ENCODE peak calls at places on chromosomes 2 and 18, in nine cellular contexts. One of them, this sample, is unnamed.

GRCh38 chr2:163850036-163850435 is 114.2 kb upstream of the FIGN start:
- DNase-seq in heart right ventricle: no peak
- DNase-seq in fibroblast of lung: no peak
- DNase-seq in cardiac muscle cell: no peak
- DNase-seq in GM23248: no peak
- DNase-seq in body of pancreas: no peak
- DNase-seq in MM.1S: no peak
- DNase-seq in kidney: no peak
- DNase-seq in neural progenitor cell: no peak
- DNase-seq in this sample: peak; percentile 0

GRCh38 chr18:23178201-23178600 is 42.9 kb downstream of the CABLES1 start:
- DNase-seq in heart right ventricle: no peak
- DNase-seq in fibroblast of lung: no peak
- DNase-seq in cardiac muscle cell: no peak
- DNase-seq in GM23248: no peak
- DNase-seq in body of pancreas: no peak
- DNase-seq in MM.1S: no peak
- DNase-seq in kidney: no peak
- DNase-seq in neural progenitor cell: no peak
- DNase-seq in this sample: no peak

GRCh38 chr2:172397136-172397825 is 30.1 kb upstream of the ITGA6 start:
- DNase-seq in heart right ventricle: no peak
- DNase-seq in fibroblast of lung: no peak
- DNase-seq in cardiac muscle cell: peak; percentile 26
- DNase-seq in GM23248: peak; percentile 27
- DNase-seq in body of pancreas: no peak
- DNase-seq in MM.1S: no peak
- DNase-seq in kidney: no peak
- DNase-seq in neural progenitor cell: no peak
- DNase-seq in this sample: no peak

GRCh38 chr2:23545391-23545790 is 160.4 kb downstream of the KLHL29 start:
- DNase-seq in heart right ventricle: no peak
- DNase-seq in fibroblast of lung: no peak
- DNase-seq in cardiac muscle cell: no peak
- DNase-seq in GM23248: peak; percentile 77
- DNase-seq in body of pancreas: no peak
- DNase-seq in MM.1S: no peak
- DNase-seq in kidney: no peak
- DNase-seq in neural progenitor cell: no peak
- DNase-seq in this sample: no peak

GRCh38 chr18:23134780-23135678 is at the start of gene CABLES1:
- DNase-seq in heart right ventricle: peak; percentile 67
- DNase-seq in fibroblast of lung: peak; percentile 63
- DNase-seq in cardiac muscle cell: peak; percentile 69
- DNase-seq in GM23248: peak; percentile 76
- DNase-seq in body of pancreas: peak; percentile 70
- DNase-seq in MM.1S: peak; percentile 81
- DNase-seq in kidney: peak; percentile 90
- DNase-seq in neural progenitor cell: peak; percentile 71
- DNase-seq in this sample: peak; percentile 66

GRCh38 chr2:105925390-105925789 is 180.7 kb downstream of the NCK2 start:
- DNase-seq in heart right ventricle: no peak
- DNase-seq in fibroblast of lung: no peak
- DNase-seq in cardiac muscle cell: no peak
- DNase-seq in GM23248: no peak
- DNase-seq in body of pancreas: no peak
- DNase-seq in MM.1S: no peak
- DNase-seq in kidney: no peak
- DNase-seq in neural progenitor cell: no peak
- DNase-seq in this sample: no peak

GRCh38 chr18:1015777-1016176 is 111.1 kb downstream of the ADCYAP1 start:
- DNase-seq in heart right ventricle: no peak
- DNase-seq in fibroblast of lung: peak; percentile 79
- DNase-seq in cardiac muscle cell: no peak
- DNase-seq in GM23248: no peak
- DNase-seq in body of pancreas: no peak
- DNase-seq in MM.1S: no peak
- DNase-seq in kidney: no peak
- DNase-seq in neural progenitor cell: no peak
- DNase-seq in this sample: no peak

GRCh38 chr2:97658691-97659157 is 5.1 kb downstream of the ACTR1B start:
- DNase-seq in heart right ventricle: no peak
- DNase-seq in fibroblast of lung: no peak
- DNase-seq in cardiac muscle cell: no peak
- DNase-seq in GM23248: no peak
- DNase-seq in body of pancreas: no peak
- DNase-seq in MM.1S: no peak
- DNase-seq in kidney: no peak
- DNase-seq in neural progenitor cell: no peak
- DNase-seq in this sample: no peak

DNA sequence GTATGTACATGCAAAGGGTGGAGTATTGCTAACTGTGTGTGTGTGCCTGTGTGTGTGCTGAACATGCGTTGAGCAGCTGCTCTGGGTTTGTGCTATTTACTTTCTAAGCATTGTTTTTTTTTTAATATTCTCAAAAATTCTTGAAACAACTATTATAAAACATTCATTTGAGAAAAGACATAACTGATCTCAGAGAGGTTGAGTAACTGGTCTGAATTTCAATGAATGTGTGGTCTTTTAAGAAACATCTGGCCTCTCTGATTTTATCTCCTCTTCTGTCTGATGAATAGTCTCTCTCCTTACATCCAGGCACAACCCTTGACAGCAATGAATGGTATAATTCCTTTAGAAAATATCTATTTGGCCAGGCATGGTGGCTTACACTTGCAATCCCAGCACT is 366.0 kb upstream of the SLC14A2 start:
- DNase-seq in heart right ventricle: no peak
- DNase-seq in fibroblast of lung: peak; percentile 78
- DNase-seq in cardiac muscle cell: no peak
- DNase-seq in GM23248: peak; percentile 72
- DNase-seq in body of pancreas: no peak
- DNase-seq in MM.1S: no peak
- DNase-seq in kidney: no peak
- DNase-seq in neural progenitor cell: no peak
- DNase-seq in this sample: no peak
- H3K27ac ChIP-seq in heart right ventricle: peak overlapping the region; percentile 72
- H3K27ac ChIP-seq in fibroblast of lung: peak overlapping the region; percentile 77
- H3K27ac ChIP-seq in cardiac muscle cell: peak overlapping the region; percentile 97
- H3K27ac ChIP-seq in GM23248: peak overlapping the region; percentile 93
- H3K27ac ChIP-seq in body of pancreas: peak overlapping the region; percentile 6
- H3K27ac ChIP-seq in MM.1S: no peak overlapping the region
- H3K27ac ChIP-seq in kidney: peak overlapping the region; percentile 32
- H3K27ac ChIP-seq in neural progenitor cell: no peak overlapping the region
- H3K27ac ChIP-seq in this sample: no peak overlapping the region

GRCh38 chr2:68767031-68767961 is 32.7 kb downstream of the ARHGAP25 start:
- DNase-seq in heart right ventricle: no peak
- DNase-seq in fibroblast of lung: no peak
- DNase-seq in cardiac muscle cell: no peak
- DNase-seq in GM23248: no peak
- DNase-seq in body of pancreas: no peak
- DNase-seq in MM.1S: peak; percentile 61
- DNase-seq in kidney: no peak
- DNase-seq in neural progenitor cell: no peak
- DNase-seq in this sample: peak; percentile 39

GRCh38 chr2:68768461-68768860 is 33.9 kb downstream of the ARHGAP25 start:
- DNase-seq in heart right ventricle: no peak
- DNase-seq in fibroblast of lung: no peak
- DNase-seq in cardiac muscle cell: no peak
- DNase-seq in GM23248: no peak
- DNase-seq in body of pancreas: no peak
- DNase-seq in MM.1S: no peak
- DNase-seq in kidney: no peak
- DNase-seq in neural progenitor cell: no peak
- DNase-seq in this sample: no peak

GRCh38 chr2:68766378-68766845 is 31.8 kb downstream of the ARHGAP25 start:
- DNase-seq in heart right ventricle: no peak
- DNase-seq in fibroblast of lung: peak; percentile 71
- DNase-seq in cardiac muscle cell: peak; percentile 30
- DNase-seq in GM23248: no peak
- DNase-seq in body of pancreas: peak; percentile 68
- DNase-seq in MM.1S: peak; percentile 84
- DNase-seq in kidney: no peak
- DNase-seq in neural progenitor cell: no peak
- DNase-seq in this sample: peak; percentile 49

GRCh38 chr2:68768951-68769350 is 34.3 kb downstream of the ARHGAP25 start:
- DNase-seq in heart right ventricle: no peak
- DNase-seq in fibroblast of lung: no peak
- DNase-seq in cardiac muscle cell: no peak
- DNase-seq in GM23248: no peak
- DNase-seq in body of pancreas: no peak
- DNase-seq in MM.1S: no peak
- DNase-seq in kidney: no peak
- DNase-seq in neural progenitor cell: no peak
- DNase-seq in this sample: no peak

GRCh38 chr2:68767996-68768395 is 33.4 kb downstream of the ARHGAP25 start:
- DNase-seq in heart right ventricle: no peak
- DNase-seq in fibroblast of lung: no peak
- DNase-seq in cardiac muscle cell: no peak
- DNase-seq in GM23248: no peak
- DNase-seq in body of pancreas: no peak
- DNase-seq in MM.1S: no peak
- DNase-seq in kidney: no peak
- DNase-seq in neural progenitor cell: no peak
- DNase-seq in this sample: no peak
- H3K4me1 ChIP-seq in heart right ventricle: peaks cover 50% of the 10 kb centered on the region
- H3K4me1 ChIP-seq in fibroblast of lung: peaks cover 11% of the 10 kb centered on the region
- H3K4me1 ChIP-seq in cardiac muscle cell: peaks cover 34% of the 10 kb centered on the region
- H3K4me1 ChIP-seq in GM23248: no peaks in the 10 kb centered on the region
- H3K4me1 ChIP-seq in body of pancreas: peaks cover 20% of the 10 kb centered on the region
- H3K4me1 ChIP-seq in MM.1S: peaks cover 72% of the 10 kb centered on the region
- H3K4me1 ChIP-seq in kidney: peaks cover 24% of the 10 kb centered on the region
- H3K4me1 ChIP-seq in neural progenitor cell: no peaks in the 10 kb centered on the region
- H3K4me1 ChIP-seq in this sample: no peaks in the 10 kb centered on the region

GRCh38 chr2:159755014-159755413 is 42.7 kb downstream of the MARCHF7 start:
- DNase-seq in heart right ventricle: no peak
- DNase-seq in fibroblast of lung: no peak
- DNase-seq in cardiac muscle cell: no peak
- DNase-seq in GM23248: no peak
- DNase-seq in body of pancreas: no peak
- DNase-seq in MM.1S: no peak
- DNase-seq in kidney: no peak
- DNase-seq in neural progenitor cell: no peak
- DNase-seq in this sample: no peak

GRCh38 chr2:159753797-159754196 is 41.5 kb downstream of the MARCHF7 start:
- DNase-seq in heart right ventricle: no peak
- DNase-seq in fibroblast of lung: no peak
- DNase-seq in cardiac muscle cell: no peak
- DNase-seq in GM23248: no peak
- DNase-seq in body of pancreas: no peak
- DNase-seq in MM.1S: no peak
- DNase-seq in kidney: no peak
- DNase-seq in neural progenitor cell: no peak
- DNase-seq in this sample: no peak

GRCh38 chr2:159755788-159756187 is 42.2 kb downstream of the CD302 start:
- DNase-seq in heart right ventricle: no peak
- DNase-seq in fibroblast of lung: peak; percentile 66
- DNase-seq in cardiac muscle cell: peak; percentile 2
- DNase-seq in GM23248: peak; percentile 73
- DNase-seq in body of pancreas: no peak
- DNase-seq in MM.1S: no peak
- DNase-seq in kidney: no peak
- DNase-seq in neural progenitor cell: peak; percentile 18
- DNase-seq in this sample: peak; percentile 17

GRCh38 chr2:159748089-159748488 is 35.8 kb downstream of the MARCHF7 start:
- DNase-seq in heart right ventricle: no peak
- DNase-seq in fibroblast of lung: no peak
- DNase-seq in cardiac muscle cell: no peak
- DNase-seq in GM23248: no peak
- DNase-seq in body of pancreas: no peak
- DNase-seq in MM.1S: no peak
- DNase-seq in kidney: no peak
- DNase-seq in neural progenitor cell: no peak
- DNase-seq in this sample: no peak

DNA sequence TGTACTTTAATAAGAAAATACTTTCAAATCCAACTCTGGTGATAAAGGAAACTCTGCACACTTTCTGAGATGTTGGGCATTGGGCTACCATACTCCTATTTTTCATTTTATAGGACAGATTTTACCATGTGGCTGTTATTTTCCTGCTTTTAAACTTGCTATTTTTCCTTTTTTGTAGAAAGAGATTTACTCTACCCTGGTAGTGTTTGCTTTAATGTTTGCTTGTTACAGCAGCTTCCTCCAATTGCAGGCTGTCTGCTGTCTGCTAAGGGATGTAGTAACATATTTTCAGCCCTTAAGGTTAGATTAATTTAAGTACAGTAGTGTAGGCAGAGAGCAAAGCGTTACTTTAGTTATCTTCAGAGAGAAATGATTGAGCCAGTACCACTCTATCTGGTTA is 38.6 kb downstream of the MARCHF7 start:
- DNase-seq in heart right ventricle: no peak
- DNase-seq in fibroblast of lung: no peak
- DNase-seq in cardiac muscle cell: no peak
- DNase-seq in GM23248: no peak
- DNase-seq in body of pancreas: no peak
- DNase-seq in MM.1S: no peak
- DNase-seq in kidney: no peak
- DNase-seq in neural progenitor cell: no peak
- DNase-seq in this sample: no peak
- H3K36me3 ChIP-seq in heart right ventricle: no peaks in the 10 kb centered on the region
- H3K36me3 ChIP-seq in fibroblast of lung: peaks cover 9% of the 10 kb centered on the region
- H3K36me3 ChIP-seq in cardiac muscle cell: peaks cover 72% of the 10 kb centered on the region
- H3K36me3 ChIP-seq in GM23248: peaks cover 95% of the 10 kb centered on the region
- H3K36me3 ChIP-seq in body of pancreas: peaks cover 16% of the 10 kb centered on the region
- H3K36me3 ChIP-seq in MM.1S: peaks cover 27% of the 10 kb centered on the region
- H3K36me3 ChIP-seq in kidney: peaks cover 20% of the 10 kb centered on the region
- H3K36me3 ChIP-seq in neural progenitor cell: peaks cover 51% of the 10 kb centered on the region
- H3K36me3 ChIP-seq in this sample: peaks cover 17% of the 10 kb centered on the region

GRCh38 chr2:86357392-86357963 is 20.1 kb upstream of the REEP1 start:
- DNase-seq in heart right ventricle: no peak
- DNase-seq in fibroblast of lung: no peak
- DNase-seq in cardiac muscle cell: no peak
- DNase-seq in GM23248: no peak
- DNase-seq in body of pancreas: no peak
- DNase-seq in MM.1S: no peak
- DNase-seq in kidney: no peak
- DNase-seq in neural progenitor cell: no peak
- DNase-seq in this sample: peak; percentile 89

GRCh38 chr2:86352137-86352931 is 14.9 kb upstream of the REEP1 start:
- DNase-seq in heart right ventricle: no peak
- DNase-seq in fibroblast of lung: no peak
- DNase-seq in cardiac muscle cell: no peak
- DNase-seq in GM23248: no peak
- DNase-seq in body of pancreas: no peak
- DNase-seq in MM.1S: no peak
- DNase-seq in kidney: no peak
- DNase-seq in neural progenitor cell: no peak
- DNase-seq in this sample: peak; percentile 88

GRCh38 chr2:86350751-86351150 is 13.3 kb upstream of the REEP1 start:
- DNase-seq in heart right ventricle: no peak
- DNase-seq in fibroblast of lung: no peak
- DNase-seq in cardiac muscle cell: no peak
- DNase-seq in GM23248: no peak
- DNase-seq in body of pancreas: no peak
- DNase-seq in MM.1S: no peak
- DNase-seq in kidney: no peak
- DNase-seq in neural progenitor cell: no peak
- DNase-seq in this sample: no peak

GRCh38 chr2:86347401-86347800 is 10.0 kb upstream of the REEP1 start:
- DNase-seq in heart right ventricle: no peak
- DNase-seq in fibroblast of lung: no peak
- DNase-seq in cardiac muscle cell: no peak
- DNase-seq in GM23248: no peak
- DNase-seq in body of pancreas: no peak
- DNase-seq in MM.1S: no peak
- DNase-seq in kidney: no peak
- DNase-seq in neural progenitor cell: no peak
- DNase-seq in this sample: no peak

GRCh38 chr2:86352932-86353345 is 15.5 kb upstream of the REEP1 start:
- DNase-seq in heart right ventricle: no peak
- DNase-seq in fibroblast of lung: no peak
- DNase-seq in cardiac muscle cell: no peak
- DNase-seq in GM23248: no peak
- DNase-seq in body of pancreas: no peak
- DNase-seq in MM.1S: no peak
- DNase-seq in kidney: no peak
- DNase-seq in neural progenitor cell: no peak
- DNase-seq in this sample: no peak
- H3K27ac ChIP-seq in heart right ventricle: no peak overlapping the region
- H3K27ac ChIP-seq in fibroblast of lung: no peak overlapping the region
- H3K27ac ChIP-seq in cardiac muscle cell: no peak overlapping the region
- H3K27ac ChIP-seq in GM23248: no peak overlapping the region
- H3K27ac ChIP-seq in body of pancreas: no peak overlapping the region
- H3K27ac ChIP-seq in MM.1S: no peak overlapping the region
- H3K27ac ChIP-seq in kidney: no peak overlapping the region
- H3K27ac ChIP-seq in neural progenitor cell: no peak overlapping the region
- H3K27ac ChIP-seq in this sample: no peak overlapping the region

This sample was measured in small intestine.